ENCODE peak calls at places on chromosomes 11 and 22, in nine cellular contexts. V, R, W, O, M, C, L, Q and X are unnamed samples.

GRCh38 chr22:50092342-50092741 is 2.5 kb downstream of the MOV10L1 start:
- DNase-seq in R (no peak), W (no peak), M (no peak), C (no peak), V (no peak), O (no peak), L (no peak), Q (no peak), X (no peak)

GRCh38 chr22:27173530-27173929 is 516.1 kb downstream of the MIAT start:
- DNase-seq in V (no peak), L (no peak), W (no peak), R (no peak), C (no peak), O (no peak), M (no peak), Q (no peak), X (no peak)

GRCh38 chr11:124174001-124174400 is 9.1 kb upstream of the OR10D3 start:
- DNase-seq in M (peak), R (no peak), Q (peak), O (no peak), L (no peak), W (no peak), C (no peak), V (peak), X (peak)

GRCh38 chr11:117575856-117576255 is 221.2 kb downstream of the DSCAML1 start:
- DNase-seq in Q (no peak), R (peak), W (no peak), O (no peak), V (no peak), M (no peak), C (no peak), L (no peak), X (no peak)

GRCh38 chr11:15179167-15179566 is 64.4 kb downstream of the INSC start:
- DNase-seq in V (no peak), C (no peak), O (no peak), M (no peak), L (no peak), Q (no peak), R (no peak), W (no peak), X (no peak)

GRCh38 chr11:64885367-64886286 is 7.2 kb upstream of the EHD1 start:
- DNase-seq in V (no peak), W (no peak), Q (no peak), M (peak), R (no peak), L (no peak), O (no peak), C (no peak), X (peak)

GRCh38 chr11:62295504-62295903 is 3.4 kb downstream of the SCGB1D4 start:
- DNase-seq in C (no peak), W (no peak), V (peak), M (peak), R (no peak), L (no peak), O (no peak), Q (peak), X (peak)

GRCh38 chr11:69468911-69469885 is 12.3 kb upstream of the LINC01488 start:
- DNase-seq in M (no peak), V (no peak), C (no peak), O (no peak), R (no peak), Q (no peak), L (peak), W (no peak), X (no peak)

GRCh38 chr11:2383823-2384722 is 7.0 kb downstream of the CD81 start:
- DNase-seq in Q (no peak), O (no peak), V (no peak), M (peak), L (no peak), C (no peak), W (no peak), R (no peak), X (peak)

GRCh38 chr22:31150615-31151014 is 9.4 kb upstream of the RNF185 start:
- DNase-seq in M (no peak), L (no peak), W (no peak), V (no peak), Q (no peak), C (no peak), R (no peak), O (no peak), X (no peak)

GRCh38 chr11:18633256-18634139 is 644 bp downstream of the SPTY2D1 start:
- DNase-seq in L (no peak), W (no peak), Q (peak), O (no peak), M (peak), V (no peak), R (peak), C (no peak), X (no peak)

GRCh38 chr11:20002312-20003216 is 157.7 kb downstream of the DBX1 start:
- DNase-seq in W (no peak), M (no peak), O (no peak), C (no peak), R (no peak), Q (no peak), V (no peak), L (no peak), X (no peak)

GRCh38 chr22:36152088-36152487 is 8.5 kb downstream of the APOL3 start:
- DNase-seq in Q (no peak), V (no peak), W (no peak), R (no peak), C (no peak), L (no peak), M (no peak), O (no peak), X (no peak)

GRCh38 chr11:1889941-1890855 is 1.5 kb downstream of the PRR33 start:
- DNase-seq in M (no peak), O (no peak), L (no peak), V (no peak), Q (no peak), R (no peak), C (no peak), W (no peak), X (no peak)

GRCh38 chr11:112694813-112695212 is 266.4 kb upstream of the NCAM1 start:
- DNase-seq in M (no peak), L (no peak), C (no peak), Q (peak), O (no peak), R (no peak), W (no peak), V (no peak), X (peak)

GRCh38 chr22:49010086-49010863 is 817.4 kb downstream of the BRD1 start:
- DNase-seq in W (no peak), C (peak), O (no peak), M (no peak), L (no peak), V (no peak), Q (no peak), R (peak), X (no peak)

GRCh38 chr11:69138265-69138664 is 17.5 kb upstream of the SMIM38 start:
- DNase-seq in R (no peak), M (peak), V (no peak), C (no peak), Q (peak), L (no peak), W (no peak), O (no peak), X (peak)

GRCh38 chr22:31488988-31489617 is 539 bp downstream of the EIF4ENIF1 start:
- DNase-seq in L (peak), V (peak), O (no peak), M (peak), W (no peak), R (no peak), Q (peak), C (peak), X (no peak)

GRCh38 chr11:36234825-36235224 is 54.4 kb downstream of the COMMD9 start:
- DNase-seq in M (no peak), Q (no peak), W (no peak), L (no peak), R (no peak), V (no peak), C (no peak), O (no peak), X (no peak)

GRCh38 chr11:124717786-124718634 is 21.7 kb upstream of the NRGN start:
- DNase-seq in C (no peak), R (no peak), M (no peak), Q (peak), W (no peak), O (no peak), L (peak), V (peak), X (peak)

GRCh38 chr11:8095831-8096522 is 15.0 kb downstream of the TUB start:
- DNase-seq in C (no peak), V (no peak), R (peak), W (no peak), O (no peak), M (no peak), L (no peak), Q (no peak), X (no peak)

GRCh38 chr11:81888391-81888790 is 845.3 kb downstream of the FAM181B start:
- DNase-seq in Q (no peak), W (no peak), R (no peak), C (no peak), V (no peak), O (no peak), M (no peak), L (no peak), X (no peak)

GRCh38 chr11:27161071-27161470 is 120.5 kb downstream of the BBOX1 start:
- DNase-seq in V (no peak), C (no peak), L (no peak), O (no peak), Q (peak), R (no peak), W (no peak), M (no peak), X (no peak)

GRCh38 chr11:47514825-47515647 is 37.9 kb downstream of the CELF1 start:
- DNase-seq in C (no peak), Q (peak), O (no peak), L (no peak), R (no peak), V (no peak), W (no peak), M (peak), X (peak)

GRCh38 chr22:27866136-27867091 is 52.6 kb downstream of the PITPNB start:
- DNase-seq in V (no peak), L (no peak), M (no peak), O (no peak), R (peak), C (no peak), Q (peak), W (no peak), X (peak)

DNA sequence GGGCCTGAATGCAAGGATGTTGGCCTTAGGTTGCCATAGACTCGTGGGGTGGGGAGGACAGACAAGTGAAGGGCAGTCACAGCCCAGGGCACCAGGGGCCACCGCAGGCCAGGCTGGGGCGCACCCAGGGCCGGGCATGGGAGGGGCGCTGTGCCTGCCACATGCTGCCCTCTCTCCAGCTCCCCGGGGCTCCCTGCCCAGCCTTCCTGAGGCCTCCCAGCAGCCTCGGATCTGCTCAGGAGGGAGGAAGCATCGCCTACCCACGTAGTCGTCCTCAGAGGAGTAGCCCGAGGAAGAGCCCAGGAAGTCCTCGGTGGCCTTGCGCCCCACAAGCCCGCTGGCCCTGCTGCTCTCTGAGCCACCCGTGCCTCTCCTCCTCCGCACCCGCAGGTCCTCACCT is 5.2 kb downstream of the SUN2 start:
- DNase-seq in R (no peak), C (no peak), V (no peak), M (no peak), O (no peak), L (no peak), W (no peak), Q (no peak), X (no peak)
- H3K27ac ChIP-seq in R (peak), C (no peak), V (no peak), M (no peak), O (peak), L (no peak), W (peak), Q (no peak), X (peak)

DNA sequence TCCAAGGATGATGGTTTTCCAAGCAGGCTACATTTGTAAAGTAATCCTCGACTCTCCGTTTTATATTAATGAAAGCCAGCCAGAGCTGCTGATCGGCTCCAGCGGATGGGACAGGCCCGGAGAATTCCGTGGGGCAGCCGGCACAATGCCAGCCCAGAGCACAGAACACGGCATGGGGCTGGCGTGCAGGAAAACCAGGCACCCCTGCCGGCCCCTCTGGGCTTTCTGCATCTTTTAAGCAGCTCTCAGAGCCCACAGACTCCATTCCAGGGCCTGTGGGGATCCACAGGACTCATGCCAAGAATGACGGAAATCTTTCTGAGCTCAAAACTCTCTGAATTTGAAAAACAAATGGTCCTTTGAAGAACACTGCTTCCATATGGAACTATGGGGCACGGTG is 212.2 kb downstream of the CTTN start:
- DNase-seq in V (no peak), R (no peak), L (no peak), Q (no peak), C (no peak), M (no peak), W (no peak), O (no peak), X (no peak)
- TF ChIP-seq CTCF in V (no peak), R (no peak), L (no peak), Q (no peak), C (no peak), M (no peak), W (no peak), O (no peak), X (no peak)

GRCh38 chr11:94104734-94105133 is 23.9 kb upstream of the PANX1 start:
- DNase-seq in R (no peak), Q (peak), O (no peak), C (no peak), L (no peak), V (no peak), W (no peak), M (no peak), X (no peak)
- H3K27ac ChIP-seq in R (no peak), Q (no peak), O (no peak), C (no peak), L (no peak), V (no peak), W (no peak), M (no peak), X (no peak)

GRCh38 chr22:22591348-22592299 is 32.6 kb upstream of the PRAME start:
- DNase-seq in M (no peak), R (no peak), V (no peak), Q (no peak), W (no peak), O (no peak), C (no peak), L (no peak), X (no peak)

GRCh38 chr22:22595001-22595835 is 36.2 kb upstream of the PRAME start:
- DNase-seq in M (no peak), V (no peak), W (no peak), L (no peak), Q (no peak), O (no peak), R (no peak), C (no peak), X (no peak)

GRCh38 chr22:22593964-22594656 is 35.0 kb upstream of the PRAME start:
- DNase-seq in Q (peak), R (no peak), V (peak), C (peak), O (no peak), M (peak), L (peak), W (no peak), X (no peak)

GRCh38 chr22:22590136-22590891 is 31.2 kb upstream of the PRAME start:
- DNase-seq in R (no peak), Q (no peak), C (no peak), M (no peak), O (no peak), L (no peak), W (no peak), V (no peak), X (no peak)

GRCh38 chr22:22593250-22593649 is 34.2 kb upstream of the PRAME start:
- DNase-seq in R (no peak), M (no peak), Q (no peak), O (no peak), W (no peak), L (no peak), C (no peak), V (no peak), X (no peak)
- TF ChIP-seq CTCF in R (no peak), M (no peak), Q (no peak), O (no peak), W (no peak), L (no peak), C (no peak), V (no peak), X (no peak)

GRCh38 chr22:18021431-18021830 is 2.9 kb downstream of the MICAL3 start:
- DNase-seq in Q (peak), L (no peak), V (no peak), M (no peak), C (no peak), R (no peak), W (no peak), O (no peak), X (peak)

GRCh38 chr22:18022851-18023250 is 1.5 kb downstream of the MICAL3 start:
- DNase-seq in C (no peak), L (no peak), W (no peak), M (no peak), O (no peak), R (no peak), V (no peak), Q (no peak), X (no peak)

GRCh38 chr22:18023509-18024275 is 669 bp downstream of the MICAL3 start:
- DNase-seq in O (peak), V (peak), W (no peak), M (peak), C (peak), R (peak), L (peak), Q (peak), X (peak)

GRCh38 chr22:18024276-18024939 is at the start of gene MICAL3:
- DNase-seq in R (peak), C (peak), L (peak), W (no peak), M (peak), Q (peak), V (peak), O (peak), X (peak)

DNA sequence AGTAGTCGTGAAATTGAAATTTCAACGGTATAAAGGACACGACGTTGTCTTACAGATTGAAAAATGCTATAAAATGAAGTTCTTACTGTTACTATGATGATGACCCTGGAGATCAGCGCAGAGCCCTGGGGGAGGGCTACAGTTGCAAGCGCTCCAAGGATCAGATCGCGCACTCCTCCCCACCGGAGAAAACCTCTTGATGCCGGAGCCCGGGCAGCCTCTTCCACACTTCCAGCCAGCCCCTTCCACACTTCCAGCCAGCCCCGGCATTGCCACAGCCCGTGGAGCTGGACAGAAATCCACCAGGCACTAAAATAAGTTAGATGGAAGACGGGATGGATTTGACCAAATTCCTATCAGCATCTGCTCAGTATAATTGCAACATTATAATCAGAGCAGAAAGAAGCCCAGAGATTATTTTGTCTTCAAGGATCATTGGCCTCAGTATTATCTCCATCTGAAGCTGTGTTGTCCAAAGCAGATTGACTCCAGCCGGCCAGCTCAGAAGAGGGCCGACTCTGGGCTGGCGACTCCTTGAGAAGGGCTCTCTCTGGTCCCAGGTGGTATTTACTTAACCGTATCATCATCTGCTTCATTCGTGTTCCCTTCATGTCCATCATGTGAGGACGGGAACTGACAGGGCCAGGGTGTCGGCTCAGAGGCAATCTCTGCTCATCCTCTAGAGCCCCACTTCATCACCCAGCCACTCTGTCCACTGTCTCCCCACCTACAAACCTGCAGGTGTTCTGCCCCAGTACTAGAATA is 777 bp upstream of the MICAL3 start:
- DNase-seq in Q (no peak), O (no peak), V (no peak), L (no peak), C (no peak), W (no peak), M (no peak), R (no peak), X (no peak)
- H3K27ac ChIP-seq in Q (no peak), O (no peak), V (no peak), L (peak), C (no peak), W (peak), M (no peak), R (peak), X (peak)

GRCh38 chr22:44242946-44243724 is 62.4 kb downstream of the PARVG start:
- DNase-seq in R (no peak), Q (no peak), M (no peak), L (no peak), C (no peak), O (no peak), V (no peak), W (no peak), X (no peak)

GRCh38 chr22:44237290-44237689 is 56.6 kb downstream of the PARVG start:
- DNase-seq in O (no peak), Q (no peak), V (no peak), R (no peak), M (no peak), L (no peak), W (no peak), C (no peak), X (no peak)
- TF ChIP-seq CTCF in O (no peak), Q (no peak), V (no peak), R (no peak), M (no peak), L (no peak), W (no peak), C (no peak), X (no peak)

DNA sequence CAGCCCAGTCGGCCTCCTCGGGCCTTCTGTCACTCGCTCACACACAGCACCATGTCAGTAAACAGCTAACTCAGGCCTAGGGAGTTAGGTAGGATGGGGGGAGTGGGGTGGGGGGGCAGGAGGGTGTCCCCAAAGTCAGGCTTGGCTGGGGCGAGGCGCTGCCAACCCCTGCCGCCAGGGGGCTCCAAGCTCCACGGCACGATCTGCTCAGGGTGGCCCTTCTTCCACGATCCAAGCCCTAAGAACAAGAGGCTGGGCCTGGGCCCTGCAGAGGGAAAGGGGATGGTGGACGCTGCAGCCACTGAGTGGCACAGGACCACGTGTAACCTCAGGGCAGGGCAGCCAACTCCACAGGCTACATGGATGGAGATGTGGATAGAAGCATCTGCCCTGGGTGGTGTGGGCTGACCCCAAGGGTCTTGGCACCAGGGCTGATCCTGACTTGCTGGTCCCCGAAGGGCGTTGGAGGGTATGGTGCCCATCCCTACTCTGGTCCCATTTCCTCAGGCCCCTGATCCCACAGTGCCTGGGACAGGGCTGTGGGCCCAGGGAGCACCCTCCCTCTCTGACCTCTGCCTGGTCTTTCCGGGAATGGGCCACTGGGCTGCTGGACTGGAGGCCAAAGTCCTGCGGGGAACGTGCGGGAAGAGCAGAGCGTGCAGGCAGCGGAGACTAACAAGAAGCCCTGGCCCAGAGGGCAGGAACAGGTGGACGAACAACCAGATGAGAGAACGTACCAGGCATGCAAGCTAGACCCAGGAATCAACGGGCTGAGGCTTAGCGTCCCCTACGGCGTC is 29.1 kb upstream of the TXNRD2 start:
- DNase-seq in W (no peak), Q (no peak), L (peak), R (peak), O (no peak), C (peak), M (peak), V (peak), X (peak)
- H3K27ac ChIP-seq in W (no peak), Q (no peak), L (no peak), R (peak), O (peak), C (no peak), M (no peak), V (no peak), X (peak)